ENCODE peak calls at places on chromosome X, in six cellular contexts. W is neuronal stem cell, N is H9, V is mesenchymal stem cell, E is IMR-90, F is H1. R is an unnamed sample.
A peak's percentile ranks its signal among the peaks of the same experiment; 100 is the strongest.

GRCh38 chrX:127129510-127129909 is 310.0 kb downstream of the PRR32 start:
- DNase-seq in E (no peak), W (no peak), F (no peak), N (no peak), V (no peak), R (no peak)

GRCh38 chrX:78643106-78643505 is 16.0 kb downstream of the RTL3 start:
- DNase-seq in N (no peak), F (no peak), E (peak; percentile 54), V (peak; percentile 20), W (no peak), R (no peak)

GRCh38 chrX:130563476-130563875 is 161.7 kb downstream of the RBMX2 start:
- DNase-seq in E (no peak), N (no peak), V (no peak), F (no peak), W (no peak), R (no peak)

GRCh38 chrX:124373348-124373747 is 27.0 kb downstream of the SH2D1A start:
- DNase-seq in V (no peak), E (no peak), N (no peak), F (no peak), W (no peak), R (no peak)

GRCh38 chrX:97628326-97628725 is 744.6 kb downstream of the RPA4 start:
- DNase-seq in E (no peak), N (no peak), V (no peak), F (no peak), W (no peak), R (no peak)

GRCh38 chrX:47390676-47391234 is 20.4 kb downstream of the ZNF157 start:
- DNase-seq in E (no peak), N (no peak), F (no peak), W (no peak), V (no peak), R (no peak)

GRCh38 chrX:72105436-72105835 is 26.3 kb downstream of the RTL5 start:
- DNase-seq in E (no peak), N (no peak), V (no peak), W (no peak), F (no peak), R (no peak)

GRCh38 chrX:9940397-9940796 is 26.8 kb upstream of the CLDN34 start:
- DNase-seq in V (peak; percentile 81), E (peak; percentile 82), W (no peak), N (no peak), F (no peak), R (peak; percentile 55)

GRCh38 chrX:11341274-11342256 is 48.4 kb downstream of the AMELX start:
- DNase-seq in F (no peak), V (peak; percentile 86), N (no peak), W (no peak), E (peak; percentile 79), R (peak; percentile 75)

GRCh38 chrX:40300286-40300890 is 202.6 kb upstream of the BCOR start:
- DNase-seq in N (no peak), W (no peak), E (no peak), V (no peak), F (no peak), R (no peak)

GRCh38 chrX:18997916-18998315 is 14.0 kb upstream of the PHKA2 start:
- DNase-seq in F (no peak), N (peak; percentile 48), W (no peak), E (no peak), V (peak; percentile 13), R (no peak)

GRCh38 chrX:49043220-49043986 is at the start of gene TFE3:
- DNase-seq in V (peak; percentile 98), W (peak; percentile 97), F (peak; percentile 96), E (peak; percentile 98), N (peak; percentile 98), R (peak; percentile 98)

GRCh38 chrX:57900961-57901360 is 9.3 kb downstream of the ZXDA start:
- DNase-seq in W (no peak), F (no peak), E (peak; percentile 21), N (no peak), V (no peak), R (peak; percentile 25)

GRCh38 chrX:54808109-54808604 is 612 bp downstream of the MAGED2 start:
- DNase-seq in W (peak; percentile 70), F (no peak), V (peak; percentile 62), E (no peak), N (peak; percentile 76), R (no peak)
- H2AK5ac ChIP-seq in W (no peak overlapping the region), F (no peak overlapping the region), V (no peak overlapping the region), E (peak overlapping the region; percentile 70), N (no peak overlapping the region), R (peak overlapping the region; percentile 95)

DNA sequence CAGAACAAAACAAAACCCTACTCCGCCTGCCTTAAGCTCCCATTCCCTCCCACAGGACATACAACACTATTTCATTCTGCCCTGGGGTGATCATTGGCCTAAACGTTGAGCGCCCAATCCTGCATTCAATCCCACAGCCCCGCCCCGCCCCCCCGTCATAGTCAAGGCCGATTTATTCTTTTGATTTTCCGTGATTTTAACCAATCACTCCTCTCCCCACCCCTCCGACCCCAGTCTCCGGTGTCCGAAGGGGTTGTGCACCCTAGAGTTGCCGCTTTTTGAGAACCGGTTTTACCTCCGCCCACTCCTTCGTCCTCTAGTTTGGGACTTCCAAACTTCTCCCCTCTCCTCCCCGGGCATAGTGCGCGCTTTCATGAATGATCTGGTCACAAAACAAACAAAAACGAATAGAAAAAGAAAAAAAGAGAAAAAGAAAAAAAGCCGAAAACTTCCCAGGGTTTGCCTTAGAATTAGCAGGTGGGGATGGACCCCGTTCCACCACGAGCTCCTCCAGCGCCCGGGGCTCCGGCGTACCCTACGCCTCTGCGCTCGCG is 446 bp upstream of the UBE2A start:
- DNase-seq in E (peak; percentile 20), F (no peak), W (no peak), V (peak; percentile 48), N (peak; percentile 42), R (peak; percentile 70)
- H3K4ac ChIP-seq in E (peak overlapping the region; percentile 69), F (no peak overlapping the region), W (no peak overlapping the region), V (no peak overlapping the region), N (no peak overlapping the region), R (no peak overlapping the region)

GRCh38 chrX:44896566-44897186 is 23.7 kb downstream of the KDM6A start:
- DNase-seq in V (no peak), F (no peak), N (no peak), E (no peak), W (no peak), R (no peak)

GRCh38 chrX:44891642-44892041 is 18.7 kb downstream of the KDM6A start:
- DNase-seq in N (no peak), V (no peak), F (no peak), W (no peak), E (no peak), R (no peak)

GRCh38 chrX:44898411-44899221 is 25.6 kb downstream of the KDM6A start:
- DNase-seq in V (peak; percentile 46), E (peak; percentile 46), F (no peak), W (no peak), N (no peak), R (no peak)

GRCh38 chrX:44903107-44903506 is 30.1 kb downstream of the KDM6A start:
- DNase-seq in F (no peak), V (peak; percentile 73), E (peak; percentile 78), W (no peak), N (no peak), R (peak; percentile 86)

DNA sequence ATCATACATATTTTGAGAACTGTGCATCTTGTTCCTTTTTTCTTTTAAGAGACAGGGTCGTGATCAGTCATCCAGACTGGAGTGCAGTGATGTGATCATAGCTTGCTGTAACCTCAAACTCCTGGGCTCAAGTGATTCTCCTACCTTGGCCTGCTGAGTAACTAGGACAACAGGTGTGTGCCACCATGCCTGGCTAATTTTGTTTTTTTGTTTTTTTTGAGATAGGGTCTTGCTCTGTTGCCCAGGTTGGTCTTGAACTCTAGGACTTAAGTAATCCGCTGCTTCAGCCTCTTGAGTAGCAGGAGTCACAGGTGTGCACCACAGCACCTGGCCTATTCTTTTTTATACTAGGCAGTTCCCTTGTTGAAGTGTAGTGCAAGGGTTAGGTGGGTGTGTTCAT is 24.6 kb downstream of the KDM6A start:
- DNase-seq in N (no peak), F (no peak), E (no peak), W (no peak), V (no peak), R (no peak)
- H3K9me3 ChIP-seq in N (peaks cover 20% of the 10 kb centered on the region), F (no peaks in the 10 kb centered on the region), E (no peaks in the 10 kb centered on the region), W (peaks cover 3% of the 10 kb centered on the region), V (peaks cover 9% of the 10 kb centered on the region), R (no peaks in the 10 kb centered on the region)

DNA sequence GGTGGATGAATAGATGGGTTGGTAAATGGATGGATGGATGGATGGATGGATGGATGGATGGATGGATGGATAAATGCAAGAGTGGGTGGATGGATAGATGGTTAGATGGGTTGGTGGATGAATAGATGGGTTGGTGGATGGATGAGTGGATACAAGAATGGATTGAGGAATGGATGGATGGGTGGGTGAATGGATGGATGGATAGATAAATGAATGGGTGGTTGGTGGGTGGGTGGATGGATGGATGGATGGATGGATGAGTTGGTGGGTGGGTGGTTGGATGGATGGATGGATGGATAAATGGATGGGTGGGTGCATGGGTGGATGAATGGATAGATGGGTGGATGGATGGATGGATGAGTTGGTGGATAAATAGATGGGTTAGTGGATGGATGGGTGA is 13.8 kb upstream of the CRLF2 start:
- DNase-seq in V (no peak), N (no peak), W (no peak), F (no peak), E (no peak), R (no peak)
- H2AK5ac ChIP-seq in V (no peak overlapping the region), N (no peak overlapping the region), W (no peak overlapping the region), F (no peak overlapping the region), E (no peak overlapping the region), R (no peak overlapping the region)

GRCh38 chrX:13398839-13399238 is 79.0 kb upstream of the ATXN3L start:
- DNase-seq in E (no peak), N (no peak), V (no peak), F (no peak), W (no peak), R (no peak)

GRCh38 chrX:13401724-13402123 is 81.9 kb upstream of the ATXN3L start:
- DNase-seq in F (no peak), W (no peak), V (no peak), N (no peak), E (no peak), R (no peak)

GRCh38 chrX:13404364-13404763 is 84.5 kb upstream of the ATXN3L start:
- DNase-seq in V (no peak), E (no peak), N (no peak), F (no peak), W (no peak), R (no peak)
- H3K4ac ChIP-seq in V (no peak overlapping the region), E (no peak overlapping the region), N (no peak overlapping the region), F (no peak overlapping the region), W (no peak overlapping the region), R (no peak overlapping the region)

GRCh38 chrX:155900765-155901164 is 19.6 kb downstream of the VAMP7 start:
- DNase-seq in V (no peak), N (no peak), E (no peak), W (no peak), F (no peak), R (no peak)
- H3K9me3 ChIP-seq in V (peaks cover 7% of the 10 kb centered on the region), N (peaks cover 9% of the 10 kb centered on the region), E (no peaks in the 10 kb centered on the region), W (peaks cover 2% of the 10 kb centered on the region), F (peaks cover 6% of the 10 kb centered on the region), R (no peaks in the 10 kb centered on the region)

R was measured in trophoblast cell.